ENCODE peak calls at places on chromosome 3, in ten cellular contexts. One of them, this sample, is unnamed.

GRCh38 chr3:56980798-56981390 is 79.6 kb upstream of the SPATA12 start:
- DNase-seq in stomach: peak; percentile 50
- DNase-seq in cardiac muscle cell: no peak
- DNase-seq in thyroid gland: peak; percentile 11
- DNase-seq in fibroblast of mammary gland: peak; percentile 100
- DNase-seq in brain microvascular endothelial cell: peak; percentile 99
- DNase-seq in thoracic aorta: peak; percentile 56
- DNase-seq in ovary: no peak
- DNase-seq in breast epithelium: no peak
- DNase-seq in endothelial cell: no peak
- DNase-seq in this sample: peak; percentile 92

GRCh38 chr3:71512000-71512399 is 71.5 kb downstream of the FOXP1 start:
- DNase-seq in thyroid gland: no peak
- DNase-seq in cardiac muscle cell: peak; percentile 25
- DNase-seq in brain microvascular endothelial cell: no peak
- DNase-seq in fibroblast of mammary gland: no peak
- DNase-seq in endothelial cell: no peak
- DNase-seq in thoracic aorta: no peak
- DNase-seq in ovary: no peak
- DNase-seq in breast epithelium: no peak
- DNase-seq in stomach: no peak
- DNase-seq in this sample: no peak

GRCh38 chr3:47298439-47298838 is 15.7 kb downstream of the KLHL18 start:
- DNase-seq in brain microvascular endothelial cell: no peak
- DNase-seq in thyroid gland: no peak
- DNase-seq in breast epithelium: no peak
- DNase-seq in stomach: no peak
- DNase-seq in thoracic aorta: no peak
- DNase-seq in endothelial cell: no peak
- DNase-seq in fibroblast of mammary gland: no peak
- DNase-seq in cardiac muscle cell: no peak
- DNase-seq in ovary: no peak
- DNase-seq in this sample: no peak

GRCh38 chr3:184399410-184399809 is 19.6 kb downstream of the CHRD start:
- DNase-seq in ovary: peak; percentile 62
- DNase-seq in fibroblast of mammary gland: peak; percentile 95
- DNase-seq in stomach: no peak
- DNase-seq in breast epithelium: no peak
- DNase-seq in cardiac muscle cell: no peak
- DNase-seq in brain microvascular endothelial cell: peak; percentile 90
- DNase-seq in thoracic aorta: no peak
- DNase-seq in thyroid gland: no peak
- DNase-seq in endothelial cell: no peak
- DNase-seq in this sample: no peak

GRCh38 chr3:177647876-177648275 is 450.6 kb upstream of the TBL1XR1 start:
- DNase-seq in ovary: no peak
- DNase-seq in thyroid gland: peak; percentile 89
- DNase-seq in stomach: no peak
- DNase-seq in brain microvascular endothelial cell: no peak
- DNase-seq in cardiac muscle cell: no peak
- DNase-seq in breast epithelium: no peak
- DNase-seq in endothelial cell: no peak
- DNase-seq in thoracic aorta: no peak
- DNase-seq in fibroblast of mammary gland: no peak
- DNase-seq in this sample: no peak

GRCh38 chr3:106349191-106349881 is 480.5 kb upstream of the CBLB start:
- DNase-seq in thyroid gland: no peak
- DNase-seq in ovary: no peak
- DNase-seq in endothelial cell: no peak
- DNase-seq in brain microvascular endothelial cell: no peak
- DNase-seq in cardiac muscle cell: no peak
- DNase-seq in thoracic aorta: no peak
- DNase-seq in breast epithelium: no peak
- DNase-seq in stomach: no peak
- DNase-seq in fibroblast of mammary gland: no peak
- DNase-seq in this sample: no peak

GRCh38 chr3:102530443-102531195 is 95.8 kb downstream of the ZPLD1 start:
- DNase-seq in ovary: no peak
- DNase-seq in brain microvascular endothelial cell: peak; percentile 7
- DNase-seq in stomach: no peak
- DNase-seq in fibroblast of mammary gland: peak; percentile 36
- DNase-seq in thyroid gland: no peak
- DNase-seq in endothelial cell: no peak
- DNase-seq in cardiac muscle cell: no peak
- DNase-seq in breast epithelium: no peak
- DNase-seq in thoracic aorta: no peak
- DNase-seq in this sample: no peak

GRCh38 chr3:105801397-105801796 is 67.4 kb downstream of the CBLB start:
- DNase-seq in cardiac muscle cell: no peak
- DNase-seq in thoracic aorta: no peak
- DNase-seq in fibroblast of mammary gland: no peak
- DNase-seq in ovary: no peak
- DNase-seq in brain microvascular endothelial cell: no peak
- DNase-seq in endothelial cell: no peak
- DNase-seq in thyroid gland: no peak
- DNase-seq in breast epithelium: no peak
- DNase-seq in stomach: no peak
- DNase-seq in this sample: no peak

GRCh38 chr3:129022995-129023332 is 21.9 kb downstream of the EFCC1 start:
- DNase-seq in endothelial cell: no peak
- DNase-seq in thoracic aorta: no peak
- DNase-seq in fibroblast of mammary gland: no peak
- DNase-seq in ovary: no peak
- DNase-seq in thyroid gland: no peak
- DNase-seq in stomach: no peak
- DNase-seq in cardiac muscle cell: no peak
- DNase-seq in brain microvascular endothelial cell: no peak
- DNase-seq in breast epithelium: no peak
- DNase-seq in this sample: no peak

GRCh38 chr3:129022114-129022994 is 21.2 kb downstream of the EFCC1 start:
- DNase-seq in thyroid gland: peak; percentile 30
- DNase-seq in brain microvascular endothelial cell: no peak
- DNase-seq in stomach: peak; percentile 57
- DNase-seq in endothelial cell: no peak
- DNase-seq in fibroblast of mammary gland: peak; percentile 61
- DNase-seq in breast epithelium: no peak
- DNase-seq in ovary: peak; percentile 84
- DNase-seq in cardiac muscle cell: no peak
- DNase-seq in thoracic aorta: no peak
- DNase-seq in this sample: no peak

GRCh38 chr3:129025108-129025507 is 24.0 kb downstream of the EFCC1 start:
- DNase-seq in fibroblast of mammary gland: no peak
- DNase-seq in thoracic aorta: no peak
- DNase-seq in endothelial cell: no peak
- DNase-seq in breast epithelium: no peak
- DNase-seq in ovary: peak; percentile 23
- DNase-seq in cardiac muscle cell: no peak
- DNase-seq in brain microvascular endothelial cell: no peak
- DNase-seq in stomach: no peak
- DNase-seq in thyroid gland: no peak
- DNase-seq in this sample: no peak

GRCh38 chr3:129025691-129026435 is 24.8 kb downstream of the EFCC1 start:
- DNase-seq in breast epithelium: no peak
- DNase-seq in fibroblast of mammary gland: no peak
- DNase-seq in thoracic aorta: no peak
- DNase-seq in brain microvascular endothelial cell: no peak
- DNase-seq in stomach: no peak
- DNase-seq in ovary: peak; percentile 30
- DNase-seq in thyroid gland: no peak
- DNase-seq in cardiac muscle cell: no peak
- DNase-seq in endothelial cell: no peak
- DNase-seq in this sample: no peak

DNA sequence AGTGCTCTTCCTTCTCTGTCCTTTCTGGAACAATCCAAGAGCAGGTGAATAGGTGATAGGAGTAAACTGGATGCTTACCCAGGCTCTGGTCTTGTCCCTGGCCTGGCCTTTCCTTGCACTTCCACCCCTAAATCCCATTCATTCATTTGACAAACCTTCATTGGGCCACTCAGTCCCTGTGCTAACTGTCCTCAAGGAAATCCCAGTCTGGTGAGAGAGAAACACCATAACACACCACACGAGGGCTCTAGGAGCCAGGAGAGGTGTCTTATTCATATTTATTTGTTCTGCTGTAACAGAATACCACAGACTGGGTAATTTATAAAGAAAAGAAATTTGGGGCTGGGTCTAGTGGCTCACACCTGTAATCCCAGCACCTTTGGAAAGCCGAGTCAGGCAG is 22.8 kb downstream of the EFCC1 start:
- DNase-seq in endothelial cell: no peak
- DNase-seq in breast epithelium: no peak
- DNase-seq in fibroblast of mammary gland: peak; percentile 21
- DNase-seq in ovary: peak; percentile 7
- DNase-seq in thoracic aorta: no peak
- DNase-seq in brain microvascular endothelial cell: no peak
- DNase-seq in stomach: no peak
- DNase-seq in cardiac muscle cell: no peak
- DNase-seq in thyroid gland: no peak
- DNase-seq in this sample: no peak
- TF ChIP-seq CTCF in endothelial cell: no peak
- TF ChIP-seq CTCF in breast epithelium: no peak
- TF ChIP-seq CTCF in fibroblast of mammary gland: peak; percentile 18
- TF ChIP-seq CTCF in ovary: no peak
- TF ChIP-seq CTCF in thoracic aorta: no peak
- TF ChIP-seq CTCF in brain microvascular endothelial cell: peak; percentile 46
- TF ChIP-seq CTCF in stomach: no peak
- TF ChIP-seq CTCF in cardiac muscle cell: peak; percentile 7
- TF ChIP-seq CTCF in thyroid gland: peak; percentile 9
- TF ChIP-seq CTCF in this sample: no peak

DNA sequence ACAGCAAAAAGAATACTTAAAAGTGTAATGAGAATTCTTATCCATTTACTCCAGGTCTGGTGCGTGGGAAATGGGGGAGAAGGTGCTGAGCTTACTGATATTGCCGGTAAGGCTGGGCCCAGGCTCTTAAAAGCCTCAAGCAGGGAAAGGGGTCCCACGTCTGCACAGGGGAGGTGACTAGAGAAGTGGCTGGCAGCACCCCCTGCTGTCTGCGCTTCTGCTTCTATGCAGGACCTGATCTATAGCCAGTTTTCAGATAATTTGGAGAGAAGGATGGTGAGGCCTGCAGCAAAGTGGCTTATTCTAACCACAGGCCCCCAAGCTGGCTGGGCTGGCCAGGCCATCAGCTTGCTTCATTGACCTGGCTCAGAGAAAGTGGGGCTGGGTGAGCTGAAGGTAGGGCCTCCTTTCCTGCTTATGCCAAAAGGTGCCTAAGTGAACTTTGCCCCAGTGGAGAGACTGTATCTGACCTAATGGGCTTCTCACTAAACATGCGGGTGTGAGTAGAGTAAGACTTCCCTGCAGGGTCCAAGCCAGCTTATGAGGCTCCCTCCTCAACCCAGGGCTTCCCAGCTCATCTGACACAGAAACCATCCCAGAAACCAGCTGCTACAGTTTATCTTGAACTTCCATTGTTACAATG is 30.9 kb upstream of the ATP1B3 start:
- DNase-seq in cardiac muscle cell: peak; percentile 10
- DNase-seq in thyroid gland: peak; percentile 7
- DNase-seq in thoracic aorta: no peak
- DNase-seq in endothelial cell: peak; percentile 25
- DNase-seq in fibroblast of mammary gland: no peak
- DNase-seq in brain microvascular endothelial cell: no peak
- DNase-seq in ovary: no peak
- DNase-seq in breast epithelium: no peak
- DNase-seq in stomach: no peak
- DNase-seq in this sample: no peak
- TF ChIP-seq CTCF in cardiac muscle cell: no peak
- TF ChIP-seq CTCF in thyroid gland: no peak
- TF ChIP-seq CTCF in thoracic aorta: no peak
- TF ChIP-seq CTCF in endothelial cell: no peak
- TF ChIP-seq CTCF in fibroblast of mammary gland: no peak
- TF ChIP-seq CTCF in brain microvascular endothelial cell: peak; percentile 2
- TF ChIP-seq CTCF in ovary: no peak
- TF ChIP-seq CTCF in breast epithelium: no peak
- TF ChIP-seq CTCF in stomach: no peak
- TF ChIP-seq CTCF in this sample: no peak

GRCh38 chr3:55243686-55244085 is 243.4 kb downstream of the WNT5A start:
- DNase-seq in thoracic aorta: no peak
- DNase-seq in endothelial cell: no peak
- DNase-seq in ovary: no peak
- DNase-seq in breast epithelium: no peak
- DNase-seq in cardiac muscle cell: peak; percentile 15
- DNase-seq in thyroid gland: no peak
- DNase-seq in fibroblast of mammary gland: no peak
- DNase-seq in stomach: no peak
- DNase-seq in brain microvascular endothelial cell: no peak
- DNase-seq in this sample: no peak

GRCh38 chr3:55245391-55245790 is 241.7 kb downstream of the WNT5A start:
- DNase-seq in endothelial cell: no peak
- DNase-seq in ovary: no peak
- DNase-seq in stomach: no peak
- DNase-seq in breast epithelium: no peak
- DNase-seq in thoracic aorta: no peak
- DNase-seq in thyroid gland: no peak
- DNase-seq in brain microvascular endothelial cell: no peak
- DNase-seq in fibroblast of mammary gland: no peak
- DNase-seq in cardiac muscle cell: no peak
- DNase-seq in this sample: no peak

GRCh38 chr3:55246016-55246415 is 241.1 kb downstream of the WNT5A start:
- DNase-seq in breast epithelium: no peak
- DNase-seq in fibroblast of mammary gland: peak; percentile 38
- DNase-seq in stomach: no peak
- DNase-seq in thyroid gland: no peak
- DNase-seq in thoracic aorta: no peak
- DNase-seq in cardiac muscle cell: no peak
- DNase-seq in ovary: no peak
- DNase-seq in brain microvascular endothelial cell: peak; percentile 22
- DNase-seq in endothelial cell: no peak
- DNase-seq in this sample: no peak

GRCh38 chr3:55244247-55244646 is 242.9 kb downstream of the WNT5A start:
- DNase-seq in breast epithelium: no peak
- DNase-seq in ovary: no peak
- DNase-seq in brain microvascular endothelial cell: no peak
- DNase-seq in endothelial cell: no peak
- DNase-seq in cardiac muscle cell: no peak
- DNase-seq in thoracic aorta: no peak
- DNase-seq in thyroid gland: no peak
- DNase-seq in stomach: no peak
- DNase-seq in fibroblast of mammary gland: no peak
- DNase-seq in this sample: no peak

DNA sequence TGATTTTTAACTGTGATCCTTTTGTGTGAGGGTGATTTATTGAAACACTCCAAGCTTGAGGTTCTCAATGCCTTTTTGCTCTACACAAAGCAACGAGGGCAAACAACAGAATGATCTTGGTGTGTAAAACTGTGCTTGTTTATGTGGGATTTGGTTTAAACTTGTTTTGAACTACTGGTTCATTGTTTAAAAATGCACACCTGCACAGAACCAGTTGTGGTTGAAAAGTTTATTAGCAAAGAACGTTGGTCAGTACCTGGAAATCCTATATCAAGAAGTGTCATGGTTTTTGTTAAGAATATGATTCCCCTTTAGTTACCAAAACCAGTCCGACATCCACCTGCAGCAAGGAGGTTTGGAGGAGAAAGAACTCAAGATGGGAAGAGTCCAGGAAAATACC is 239.4 kb downstream of the WNT5A start:
- DNase-seq in stomach: no peak
- DNase-seq in ovary: no peak
- DNase-seq in thyroid gland: no peak
- DNase-seq in thoracic aorta: no peak
- DNase-seq in brain microvascular endothelial cell: no peak
- DNase-seq in breast epithelium: no peak
- DNase-seq in fibroblast of mammary gland: no peak
- DNase-seq in cardiac muscle cell: no peak
- DNase-seq in endothelial cell: no peak
- DNase-seq in this sample: no peak
- TF ChIP-seq CTCF in stomach: no peak
- TF ChIP-seq CTCF in ovary: no peak
- TF ChIP-seq CTCF in thyroid gland: no peak
- TF ChIP-seq CTCF in thoracic aorta: no peak
- TF ChIP-seq CTCF in brain microvascular endothelial cell: no peak
- TF ChIP-seq CTCF in breast epithelium: no peak
- TF ChIP-seq CTCF in fibroblast of mammary gland: no peak
- TF ChIP-seq CTCF in cardiac muscle cell: no peak
- TF ChIP-seq CTCF in endothelial cell: no peak
- TF ChIP-seq CTCF in this sample: no peak

GRCh38 chr3:174002543-174002942 is 605.0 kb downstream of the NLGN1 start:
- DNase-seq in stomach: no peak
- DNase-seq in ovary: no peak
- DNase-seq in fibroblast of mammary gland: peak; percentile 13
- DNase-seq in cardiac muscle cell: no peak
- DNase-seq in thyroid gland: no peak
- DNase-seq in brain microvascular endothelial cell: no peak
- DNase-seq in thoracic aorta: no peak
- DNase-seq in endothelial cell: peak; percentile 7
- DNase-seq in breast epithelium: no peak
- DNase-seq in this sample: no peak
- TF ChIP-seq CTCF in stomach: no peak
- TF ChIP-seq CTCF in ovary: no peak
- TF ChIP-seq CTCF in fibroblast of mammary gland: peak; percentile 23
- TF ChIP-seq CTCF in cardiac muscle cell: peak; percentile 19
- TF ChIP-seq CTCF in thyroid gland: no peak
- TF ChIP-seq CTCF in brain microvascular endothelial cell: peak; percentile 41
- TF ChIP-seq CTCF in thoracic aorta: no peak
- TF ChIP-seq CTCF in endothelial cell: peak; percentile 41
- TF ChIP-seq CTCF in breast epithelium: no peak
- TF ChIP-seq CTCF in this sample: no peak

This sample was measured in CD14-positive monocyte.